ENCODE peak calls at places on chromosomes 4 and X, in nine cellular contexts. One of them, this sample, is unnamed.

GRCh38 chrX:153055827-153056748 is at the start of gene PNMA3:
- DNase-seq in left lung: no peak
- DNase-seq in lower lobe of right lung: no peak
- DNase-seq in aorta: no peak
- DNase-seq in breast epithelium: no peak
- DNase-seq in CD4-positive, CD25-positive, alpha-beta regulatory T cell: no peak
- DNase-seq in coronary artery: no peak
- DNase-seq in cardiac muscle cell: peak
- DNase-seq in A549: no peak
- DNase-seq in this sample: no peak

GRCh38 chr4:38449506-38450174 is 214.4 kb upstream of the KLF3 start:
- DNase-seq in lower lobe of right lung: no peak
- DNase-seq in aorta: no peak
- DNase-seq in breast epithelium: no peak
- DNase-seq in cardiac muscle cell: no peak
- DNase-seq in coronary artery: no peak
- DNase-seq in left lung: no peak
- DNase-seq in A549: no peak
- DNase-seq in CD4-positive, CD25-positive, alpha-beta regulatory T cell: no peak
- DNase-seq in this sample: no peak

GRCh38 chr4:53119685-53120084 is 246.2 kb downstream of the SCFD2 start:
- DNase-seq in left lung: no peak
- DNase-seq in cardiac muscle cell: peak
- DNase-seq in A549: no peak
- DNase-seq in lower lobe of right lung: no peak
- DNase-seq in breast epithelium: no peak
- DNase-seq in coronary artery: no peak
- DNase-seq in CD4-positive, CD25-positive, alpha-beta regulatory T cell: no peak
- DNase-seq in aorta: no peak
- DNase-seq in this sample: peak

GRCh38 chrX:119391279-119391678 is 7.9 kb upstream of the SLC25A43 start:
- DNase-seq in CD4-positive, CD25-positive, alpha-beta regulatory T cell: no peak
- DNase-seq in aorta: no peak
- DNase-seq in A549: peak
- DNase-seq in lower lobe of right lung: no peak
- DNase-seq in coronary artery: no peak
- DNase-seq in breast epithelium: no peak
- DNase-seq in left lung: no peak
- DNase-seq in cardiac muscle cell: no peak
- DNase-seq in this sample: no peak

GRCh38 chr4:25663778-25664177 is 8.1 kb downstream of the SLC34A2 start:
- DNase-seq in coronary artery: no peak
- DNase-seq in A549: no peak
- DNase-seq in breast epithelium: no peak
- DNase-seq in aorta: no peak
- DNase-seq in left lung: no peak
- DNase-seq in lower lobe of right lung: no peak
- DNase-seq in cardiac muscle cell: peak
- DNase-seq in CD4-positive, CD25-positive, alpha-beta regulatory T cell: no peak
- DNase-seq in this sample: no peak

GRCh38 chrX:131675596-131676194 is 131.8 kb downstream of the OR13H1 start:
- DNase-seq in lower lobe of right lung: no peak
- DNase-seq in cardiac muscle cell: peak
- DNase-seq in CD4-positive, CD25-positive, alpha-beta regulatory T cell: no peak
- DNase-seq in aorta: no peak
- DNase-seq in left lung: no peak
- DNase-seq in A549: peak
- DNase-seq in coronary artery: no peak
- DNase-seq in breast epithelium: no peak
- DNase-seq in this sample: peak

GRCh38 chr4:128776794-128777216 is 32.7 kb upstream of the JADE1 start:
- DNase-seq in A549: peak
- DNase-seq in coronary artery: no peak
- DNase-seq in left lung: peak
- DNase-seq in aorta: peak
- DNase-seq in lower lobe of right lung: peak
- DNase-seq in CD4-positive, CD25-positive, alpha-beta regulatory T cell: no peak
- DNase-seq in cardiac muscle cell: peak
- DNase-seq in breast epithelium: no peak
- DNase-seq in this sample: peak

GRCh38 chr4:3375688-3376087 is 66.1 kb upstream of the HGFAC start:
- DNase-seq in A549: peak
- DNase-seq in breast epithelium: no peak
- DNase-seq in aorta: no peak
- DNase-seq in left lung: no peak
- DNase-seq in CD4-positive, CD25-positive, alpha-beta regulatory T cell: no peak
- DNase-seq in cardiac muscle cell: no peak
- DNase-seq in lower lobe of right lung: peak
- DNase-seq in coronary artery: no peak
- DNase-seq in this sample: no peak

GRCh38 chr4:41746025-41746439 is 2.5 kb downstream of the PHOX2B start:
- DNase-seq in lower lobe of right lung: no peak
- DNase-seq in breast epithelium: no peak
- DNase-seq in CD4-positive, CD25-positive, alpha-beta regulatory T cell: no peak
- DNase-seq in left lung: no peak
- DNase-seq in aorta: no peak
- DNase-seq in A549: no peak
- DNase-seq in coronary artery: no peak
- DNase-seq in cardiac muscle cell: no peak
- DNase-seq in this sample: no peak

GRCh38 chr4:38859501-38859900 is 2.9 kb upstream of the TLR6 start:
- DNase-seq in breast epithelium: no peak
- DNase-seq in left lung: no peak
- DNase-seq in aorta: no peak
- DNase-seq in CD4-positive, CD25-positive, alpha-beta regulatory T cell: no peak
- DNase-seq in cardiac muscle cell: no peak
- DNase-seq in lower lobe of right lung: no peak
- DNase-seq in coronary artery: no peak
- DNase-seq in A549: no peak
- DNase-seq in this sample: peak

GRCh38 chr4:137200322-137200721 is 332.0 kb downstream of the PCDH18 start:
- DNase-seq in CD4-positive, CD25-positive, alpha-beta regulatory T cell: no peak
- DNase-seq in cardiac muscle cell: no peak
- DNase-seq in coronary artery: no peak
- DNase-seq in breast epithelium: no peak
- DNase-seq in aorta: no peak
- DNase-seq in left lung: no peak
- DNase-seq in A549: no peak
- DNase-seq in lower lobe of right lung: no peak
- DNase-seq in this sample: no peak

GRCh38 chr4:56655209-56655626 is 25.9 kb downstream of the HOPX start:
- DNase-seq in lower lobe of right lung: no peak
- DNase-seq in A549: no peak
- DNase-seq in left lung: no peak
- DNase-seq in aorta: no peak
- DNase-seq in coronary artery: no peak
- DNase-seq in breast epithelium: no peak
- DNase-seq in cardiac muscle cell: peak
- DNase-seq in CD4-positive, CD25-positive, alpha-beta regulatory T cell: no peak
- DNase-seq in this sample: no peak

GRCh38 chrX:36908801-36909403 is 99.3 kb upstream of the FAM47C start:
- DNase-seq in aorta: no peak
- DNase-seq in coronary artery: no peak
- DNase-seq in cardiac muscle cell: peak
- DNase-seq in left lung: no peak
- DNase-seq in breast epithelium: no peak
- DNase-seq in lower lobe of right lung: no peak
- DNase-seq in A549: peak
- DNase-seq in CD4-positive, CD25-positive, alpha-beta regulatory T cell: no peak
- DNase-seq in this sample: peak

GRCh38 chr4:111506706-111507105 is 638.5 kb upstream of the FAM241A start:
- DNase-seq in CD4-positive, CD25-positive, alpha-beta regulatory T cell: no peak
- DNase-seq in A549: no peak
- DNase-seq in left lung: no peak
- DNase-seq in cardiac muscle cell: no peak
- DNase-seq in aorta: no peak
- DNase-seq in lower lobe of right lung: no peak
- DNase-seq in coronary artery: no peak
- DNase-seq in breast epithelium: no peak
- DNase-seq in this sample: no peak

GRCh38 chr4:151100517-151100916 is 1.1 kb downstream of the RPS3A start:
- DNase-seq in breast epithelium: no peak
- DNase-seq in A549: no peak
- DNase-seq in coronary artery: no peak
- DNase-seq in cardiac muscle cell: no peak
- DNase-seq in lower lobe of right lung: no peak
- DNase-seq in aorta: no peak
- DNase-seq in CD4-positive, CD25-positive, alpha-beta regulatory T cell: no peak
- DNase-seq in left lung: no peak
- DNase-seq in this sample: no peak

GRCh38 chr4:151104621-151105020 is 5.2 kb downstream of the RPS3A start:
- DNase-seq in CD4-positive, CD25-positive, alpha-beta regulatory T cell: no peak
- DNase-seq in aorta: no peak
- DNase-seq in lower lobe of right lung: no peak
- DNase-seq in left lung: no peak
- DNase-seq in breast epithelium: no peak
- DNase-seq in cardiac muscle cell: no peak
- DNase-seq in coronary artery: no peak
- DNase-seq in A549: no peak
- DNase-seq in this sample: no peak

GRCh38 chr4:151105454-151106032 is 6.1 kb downstream of the RPS3A start:
- DNase-seq in breast epithelium: no peak
- DNase-seq in CD4-positive, CD25-positive, alpha-beta regulatory T cell: no peak
- DNase-seq in coronary artery: no peak
- DNase-seq in cardiac muscle cell: no peak
- DNase-seq in aorta: no peak
- DNase-seq in left lung: no peak
- DNase-seq in A549: no peak
- DNase-seq in lower lobe of right lung: no peak
- DNase-seq in this sample: no peak

GRCh38 chr4:151107063-151107462 is 7.6 kb downstream of the RPS3A start:
- DNase-seq in lower lobe of right lung: no peak
- DNase-seq in left lung: no peak
- DNase-seq in aorta: no peak
- DNase-seq in CD4-positive, CD25-positive, alpha-beta regulatory T cell: no peak
- DNase-seq in breast epithelium: no peak
- DNase-seq in A549: no peak
- DNase-seq in coronary artery: no peak
- DNase-seq in cardiac muscle cell: no peak
- DNase-seq in this sample: no peak

DNA sequence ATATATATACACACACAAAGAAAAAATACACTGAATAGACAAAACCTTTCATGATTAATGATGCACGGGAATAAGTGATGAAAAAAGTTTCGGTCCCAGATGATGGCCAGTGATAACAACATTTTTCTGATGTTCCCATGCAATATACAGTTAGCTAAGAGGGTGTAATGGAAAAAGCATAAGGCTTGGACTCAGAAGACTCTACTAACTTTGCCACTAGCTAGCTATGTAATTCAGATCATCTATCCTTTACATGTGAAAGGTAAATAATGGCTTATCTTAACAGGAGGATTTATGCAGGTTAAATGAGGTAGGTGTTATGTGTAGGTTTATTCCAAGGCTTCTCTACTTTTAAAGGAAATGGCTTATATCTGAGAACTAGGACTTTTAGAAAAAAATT is 4.3 kb downstream of the RPS3A start:
- DNase-seq in CD4-positive, CD25-positive, alpha-beta regulatory T cell: no peak
- DNase-seq in breast epithelium: no peak
- DNase-seq in coronary artery: no peak
- DNase-seq in aorta: no peak
- DNase-seq in A549: no peak
- DNase-seq in left lung: no peak
- DNase-seq in cardiac muscle cell: no peak
- DNase-seq in lower lobe of right lung: no peak
- DNase-seq in this sample: no peak
- H3K4me3 ChIP-seq in CD4-positive, CD25-positive, alpha-beta regulatory T cell: no peak
- H3K4me3 ChIP-seq in breast epithelium: no peak
- H3K4me3 ChIP-seq in coronary artery: no peak
- H3K4me3 ChIP-seq in aorta: no peak
- H3K4me3 ChIP-seq in A549: no peak
- H3K4me3 ChIP-seq in left lung: no peak
- H3K4me3 ChIP-seq in cardiac muscle cell: no peak
- H3K4me3 ChIP-seq in lower lobe of right lung: no peak
- H3K4me3 ChIP-seq in this sample: no peak

GRCh38 chr4:153111426-153112070 is 92.7 kb upstream of the TRIM2 start:
- DNase-seq in left lung: no peak
- DNase-seq in lower lobe of right lung: no peak
- DNase-seq in cardiac muscle cell: no peak
- DNase-seq in aorta: no peak
- DNase-seq in breast epithelium: no peak
- DNase-seq in CD4-positive, CD25-positive, alpha-beta regulatory T cell: no peak
- DNase-seq in A549: no peak
- DNase-seq in coronary artery: no peak
- DNase-seq in this sample: peak
- H3K27ac ChIP-seq in left lung: no peak
- H3K27ac ChIP-seq in lower lobe of right lung: no peak
- H3K27ac ChIP-seq in cardiac muscle cell: no peak
- H3K27ac ChIP-seq in aorta: no peak
- H3K27ac ChIP-seq in breast epithelium: no peak
- H3K27ac ChIP-seq in CD4-positive, CD25-positive, alpha-beta regulatory T cell: no peak
- H3K27ac ChIP-seq in A549: no peak
- H3K27ac ChIP-seq in coronary artery: no peak
- H3K27ac ChIP-seq in this sample: peak

GRCh38 chr4:104616401-104616820 is 121.7 kb upstream of the CXXC4 start:
- DNase-seq in A549: no peak
- DNase-seq in lower lobe of right lung: no peak
- DNase-seq in aorta: no peak
- DNase-seq in coronary artery: no peak
- DNase-seq in CD4-positive, CD25-positive, alpha-beta regulatory T cell: no peak
- DNase-seq in cardiac muscle cell: peak
- DNase-seq in breast epithelium: no peak
- DNase-seq in left lung: no peak
- DNase-seq in this sample: no peak
- H3K4me3 ChIP-seq in A549: no peak
- H3K4me3 ChIP-seq in lower lobe of right lung: no peak
- H3K4me3 ChIP-seq in aorta: no peak
- H3K4me3 ChIP-seq in coronary artery: peak
- H3K4me3 ChIP-seq in CD4-positive, CD25-positive, alpha-beta regulatory T cell: no peak
- H3K4me3 ChIP-seq in cardiac muscle cell: no peak
- H3K4me3 ChIP-seq in breast epithelium: no peak
- H3K4me3 ChIP-seq in left lung: no peak
- H3K4me3 ChIP-seq in this sample: no peak

GRCh38 chrX:94107981-94108380 is 434.0 kb downstream of the FAM133A start:
- DNase-seq in breast epithelium: no peak
- DNase-seq in coronary artery: no peak
- DNase-seq in cardiac muscle cell: no peak
- DNase-seq in aorta: no peak
- DNase-seq in lower lobe of right lung: no peak
- DNase-seq in left lung: no peak
- DNase-seq in CD4-positive, CD25-positive, alpha-beta regulatory T cell: no peak
- DNase-seq in A549: no peak
- DNase-seq in this sample: no peak
- H3K27ac ChIP-seq in breast epithelium: no peak
- H3K27ac ChIP-seq in coronary artery: no peak
- H3K27ac ChIP-seq in cardiac muscle cell: no peak
- H3K27ac ChIP-seq in aorta: no peak
- H3K27ac ChIP-seq in lower lobe of right lung: no peak
- H3K27ac ChIP-seq in left lung: no peak
- H3K27ac ChIP-seq in CD4-positive, CD25-positive, alpha-beta regulatory T cell: no peak
- H3K27ac ChIP-seq in A549: no peak
- H3K27ac ChIP-seq in this sample: no peak

GRCh38 chr4:189792819-189793618 is 147.7 kb upstream of the FRG1 start:
- DNase-seq in cardiac muscle cell: peak
- DNase-seq in CD4-positive, CD25-positive, alpha-beta regulatory T cell: no peak
- DNase-seq in A549: peak
- DNase-seq in coronary artery: no peak
- DNase-seq in aorta: peak
- DNase-seq in lower lobe of right lung: peak
- DNase-seq in breast epithelium: peak
- DNase-seq in left lung: peak
- DNase-seq in this sample: peak
- H3K4me3 ChIP-seq in cardiac muscle cell: no peak
- H3K4me3 ChIP-seq in CD4-positive, CD25-positive, alpha-beta regulatory T cell: peak
- H3K4me3 ChIP-seq in A549: no peak
- H3K4me3 ChIP-seq in coronary artery: peak
- H3K4me3 ChIP-seq in aorta: no peak
- H3K4me3 ChIP-seq in lower lobe of right lung: peak
- H3K4me3 ChIP-seq in breast epithelium: peak
- H3K4me3 ChIP-seq in left lung: no peak
- H3K4me3 ChIP-seq in this sample: no peak

This sample was measured in SJCRH30.